ENCODE peak calls at places on chromosomes 1 and 21, in eight cellular contexts. One of them, this sample, is unnamed.
A peak's percentile ranks its signal among the peaks of the same experiment; 100 is the strongest.

GRCh38 chr1:47409311-47410085 is 6.6 kb upstream of the FOXE3 start:
- DNase-seq in stimulated activated CD4-positive, alpha-beta T cell treated with anti-CD3 and anti-CD28 coated beads, TNF-alpha, amount 100 ng/mL, for 1 hour: no peak
- DNase-seq in HTR-8/SVneo: peak; percentile 82
- DNase-seq in Calu3: no peak
- DNase-seq in DMS 273 treated with DMSO at 0.1 percent for 48 hours: no peak
- DNase-seq in NCI-H460: no peak
- DNase-seq in Daoy: peak; percentile 92
- DNase-seq in HuH-7: no peak
- DNase-seq in this sample: no peak

GRCh38 chr1:5508669-5509330 is 483.4 kb downstream of the NPHP4 start:
- DNase-seq in DMS 273 treated with DMSO at 0.1 percent for 48 hours: no peak
- DNase-seq in HuH-7: no peak
- DNase-seq in Daoy: no peak
- DNase-seq in HTR-8/SVneo: no peak
- DNase-seq in stimulated activated CD4-positive, alpha-beta T cell treated with anti-CD3 and anti-CD28 coated beads, TNF-alpha, amount 100 ng/mL, for 1 hour: no peak
- DNase-seq in NCI-H460: no peak
- DNase-seq in Calu3: no peak
- DNase-seq in this sample: no peak

GRCh38 chr21:45289655-45290515 is 2.2 kb upstream of the POFUT2 start:
- DNase-seq in NCI-H460: no peak
- DNase-seq in HuH-7: no peak
- DNase-seq in DMS 273 treated with DMSO at 0.1 percent for 48 hours: no peak
- DNase-seq in Daoy: peak; percentile 11
- DNase-seq in HTR-8/SVneo: no peak
- DNase-seq in stimulated activated CD4-positive, alpha-beta T cell treated with anti-CD3 and anti-CD28 coated beads, TNF-alpha, amount 100 ng/mL, for 1 hour: no peak
- DNase-seq in Calu3: no peak
- DNase-seq in this sample: no peak

GRCh38 chr1:84344286-84344685 is 42.8 kb downstream of the SAMD13 start:
- DNase-seq in Calu3: no peak
- DNase-seq in stimulated activated CD4-positive, alpha-beta T cell treated with anti-CD3 and anti-CD28 coated beads, TNF-alpha, amount 100 ng/mL, for 1 hour: no peak
- DNase-seq in DMS 273 treated with DMSO at 0.1 percent for 48 hours: no peak
- DNase-seq in Daoy: peak; percentile 51
- DNase-seq in HuH-7: no peak
- DNase-seq in HTR-8/SVneo: no peak
- DNase-seq in NCI-H460: no peak
- DNase-seq in this sample: peak; percentile 7

GRCh38 chr1:108034396-108034795 is 69.4 kb upstream of the VAV3 start:
- DNase-seq in HuH-7: no peak
- DNase-seq in stimulated activated CD4-positive, alpha-beta T cell treated with anti-CD3 and anti-CD28 coated beads, TNF-alpha, amount 100 ng/mL, for 1 hour: no peak
- DNase-seq in DMS 273 treated with DMSO at 0.1 percent for 48 hours: no peak
- DNase-seq in Calu3: no peak
- DNase-seq in HTR-8/SVneo: no peak
- DNase-seq in Daoy: peak; percentile 25
- DNase-seq in NCI-H460: no peak
- DNase-seq in this sample: no peak

GRCh38 chr1:82700476-82700875 is 899.7 kb downstream of the ADGRL2 start:
- DNase-seq in DMS 273 treated with DMSO at 0.1 percent for 48 hours: no peak
- DNase-seq in NCI-H460: no peak
- DNase-seq in HuH-7: no peak
- DNase-seq in HTR-8/SVneo: no peak
- DNase-seq in stimulated activated CD4-positive, alpha-beta T cell treated with anti-CD3 and anti-CD28 coated beads, TNF-alpha, amount 100 ng/mL, for 1 hour: no peak
- DNase-seq in Calu3: no peak
- DNase-seq in Daoy: no peak
- DNase-seq in this sample: no peak

GRCh38 chr1:117416004-117416403 is 48.8 kb downstream of the MAN1A2 start:
- DNase-seq in NCI-H460: no peak
- DNase-seq in stimulated activated CD4-positive, alpha-beta T cell treated with anti-CD3 and anti-CD28 coated beads, TNF-alpha, amount 100 ng/mL, for 1 hour: no peak
- DNase-seq in Calu3: no peak
- DNase-seq in HTR-8/SVneo: no peak
- DNase-seq in DMS 273 treated with DMSO at 0.1 percent for 48 hours: no peak
- DNase-seq in HuH-7: no peak
- DNase-seq in Daoy: no peak
- DNase-seq in this sample: no peak

GRCh38 chr21:45213392-45213791 is 74.3 kb downstream of the POFUT2 start:
- DNase-seq in Calu3: no peak
- DNase-seq in stimulated activated CD4-positive, alpha-beta T cell treated with anti-CD3 and anti-CD28 coated beads, TNF-alpha, amount 100 ng/mL, for 1 hour: no peak
- DNase-seq in NCI-H460: no peak
- DNase-seq in Daoy: no peak
- DNase-seq in DMS 273 treated with DMSO at 0.1 percent for 48 hours: no peak
- DNase-seq in HTR-8/SVneo: no peak
- DNase-seq in HuH-7: no peak
- DNase-seq in this sample: no peak

GRCh38 chr1:1899266-1899966 is 8.5 kb upstream of the GNB1 start:
- DNase-seq in Calu3: peak; percentile 42
- DNase-seq in stimulated activated CD4-positive, alpha-beta T cell treated with anti-CD3 and anti-CD28 coated beads, TNF-alpha, amount 100 ng/mL, for 1 hour: no peak
- DNase-seq in HTR-8/SVneo: no peak
- DNase-seq in Daoy: no peak
- DNase-seq in NCI-H460: no peak
- DNase-seq in HuH-7: peak; percentile 67
- DNase-seq in DMS 273 treated with DMSO at 0.1 percent for 48 hours: no peak
- DNase-seq in this sample: no peak

GRCh38 chr1:43305926-43306687 is 5.3 kb downstream of the TIE1 start:
- DNase-seq in NCI-H460: no peak
- DNase-seq in Calu3: no peak
- DNase-seq in stimulated activated CD4-positive, alpha-beta T cell treated with anti-CD3 and anti-CD28 coated beads, TNF-alpha, amount 100 ng/mL, for 1 hour: no peak
- DNase-seq in HuH-7: no peak
- DNase-seq in DMS 273 treated with DMSO at 0.1 percent for 48 hours: no peak
- DNase-seq in HTR-8/SVneo: no peak
- DNase-seq in Daoy: no peak
- DNase-seq in this sample: no peak

GRCh38 chr1:143699731-143700130 is 272.1 kb downstream of the FAM72C start:
- DNase-seq in NCI-H460: no peak
- DNase-seq in Calu3: no peak
- DNase-seq in Daoy: no peak
- DNase-seq in DMS 273 treated with DMSO at 0.1 percent for 48 hours: no peak
- DNase-seq in HTR-8/SVneo: no peak
- DNase-seq in HuH-7: no peak
- DNase-seq in stimulated activated CD4-positive, alpha-beta T cell treated with anti-CD3 and anti-CD28 coated beads, TNF-alpha, amount 100 ng/mL, for 1 hour: no peak
- DNase-seq in this sample: no peak

GRCh38 chr1:25845664-25846063 is 13.6 kb downstream of the AUNIP start:
- DNase-seq in NCI-H460: no peak
- DNase-seq in DMS 273 treated with DMSO at 0.1 percent for 48 hours: no peak
- DNase-seq in HuH-7: no peak
- DNase-seq in HTR-8/SVneo: no peak
- DNase-seq in Daoy: no peak
- DNase-seq in stimulated activated CD4-positive, alpha-beta T cell treated with anti-CD3 and anti-CD28 coated beads, TNF-alpha, amount 100 ng/mL, for 1 hour: no peak
- DNase-seq in Calu3: no peak
- DNase-seq in this sample: no peak

GRCh38 chr1:211965108-211965805 is 70.1 kb downstream of the INTS7 start:
- DNase-seq in HuH-7: no peak
- DNase-seq in NCI-H460: no peak
- DNase-seq in HTR-8/SVneo: no peak
- DNase-seq in Calu3: no peak
- DNase-seq in stimulated activated CD4-positive, alpha-beta T cell treated with anti-CD3 and anti-CD28 coated beads, TNF-alpha, amount 100 ng/mL, for 1 hour: no peak
- DNase-seq in DMS 273 treated with DMSO at 0.1 percent for 48 hours: no peak
- DNase-seq in Daoy: no peak
- DNase-seq in this sample: no peak

This sample was measured in H54.